ENCODE peak calls at places on chromosome 22, in seven cellular contexts. One of them, this sample, is unnamed.

GRCh38 chr22:30079952-30080533 is at the start of gene HORMAD2:
- DNase-seq in tibial artery: no peak
- DNase-seq in hepatocyte: peak; percentile 70
- DNase-seq in HS-27A: no peak
- DNase-seq in stimulated activated CD8-positive, alpha-beta memory T cell treated with anti-CD3 and anti-CD28 coated beads, Interleukin-2, amount 100 ng/mL, for 48 hours: no peak
- DNase-seq in mammary epithelial cell: no peak
- DNase-seq in foreskin fibroblast: peak; percentile 47
- DNase-seq in this sample: peak; percentile 17

GRCh38 chr22:38456841-38457699 is 2.1 kb upstream of the KCNJ4 start:
- DNase-seq in tibial artery: no peak
- DNase-seq in hepatocyte: no peak
- DNase-seq in HS-27A: no peak
- DNase-seq in stimulated activated CD8-positive, alpha-beta memory T cell treated with anti-CD3 and anti-CD28 coated beads, Interleukin-2, amount 100 ng/mL, for 48 hours: no peak
- DNase-seq in mammary epithelial cell: no peak
- DNase-seq in foreskin fibroblast: no peak
- DNase-seq in this sample: no peak

GRCh38 chr22:26887456-26887855 is 230.1 kb downstream of the MIAT start:
- DNase-seq in tibial artery: no peak
- DNase-seq in hepatocyte: peak; percentile 24
- DNase-seq in HS-27A: peak; percentile 77
- DNase-seq in stimulated activated CD8-positive, alpha-beta memory T cell treated with anti-CD3 and anti-CD28 coated beads, Interleukin-2, amount 100 ng/mL, for 48 hours: no peak
- DNase-seq in mammary epithelial cell: peak; percentile 50
- DNase-seq in foreskin fibroblast: peak; percentile 90
- DNase-seq in this sample: no peak

GRCh38 chr22:20316844-20317401 is 2.9 kb downstream of the DGCR6L start:
- DNase-seq in tibial artery: no peak
- DNase-seq in hepatocyte: no peak
- DNase-seq in HS-27A: no peak
- DNase-seq in stimulated activated CD8-positive, alpha-beta memory T cell treated with anti-CD3 and anti-CD28 coated beads, Interleukin-2, amount 100 ng/mL, for 48 hours: no peak
- DNase-seq in mammary epithelial cell: no peak
- DNase-seq in foreskin fibroblast: no peak
- DNase-seq in this sample: no peak

GRCh38 chr22:34841321-34841901 is 224.5 kb upstream of the ISX start:
- DNase-seq in tibial artery: no peak
- DNase-seq in hepatocyte: no peak
- DNase-seq in HS-27A: no peak
- DNase-seq in stimulated activated CD8-positive, alpha-beta memory T cell treated with anti-CD3 and anti-CD28 coated beads, Interleukin-2, amount 100 ng/mL, for 48 hours: no peak
- DNase-seq in mammary epithelial cell: no peak
- DNase-seq in foreskin fibroblast: no peak
- DNase-seq in this sample: no peak

GRCh38 chr22:49241174-49241851 is 586.4 kb downstream of the BRD1 start:
- DNase-seq in tibial artery: peak; percentile 42
- DNase-seq in hepatocyte: no peak
- DNase-seq in HS-27A: no peak
- DNase-seq in stimulated activated CD8-positive, alpha-beta memory T cell treated with anti-CD3 and anti-CD28 coated beads, Interleukin-2, amount 100 ng/mL, for 48 hours: no peak
- DNase-seq in mammary epithelial cell: no peak
- DNase-seq in foreskin fibroblast: no peak
- DNase-seq in this sample: no peak

GRCh38 chr22:20015971-20016733 is 471 bp downstream of the ARVCF start:
- DNase-seq in tibial artery: peak; percentile 65
- DNase-seq in hepatocyte: peak; percentile 46
- DNase-seq in HS-27A: no peak
- DNase-seq in stimulated activated CD8-positive, alpha-beta memory T cell treated with anti-CD3 and anti-CD28 coated beads, Interleukin-2, amount 100 ng/mL, for 48 hours: peak; percentile 19
- DNase-seq in mammary epithelial cell: no peak
- DNase-seq in foreskin fibroblast: peak; percentile 24
- DNase-seq in this sample: no peak

GRCh38 chr22:19525116-19525660 is 978 bp upstream of the CLDN5 start:
- DNase-seq in tibial artery: no peak
- DNase-seq in hepatocyte: no peak
- DNase-seq in HS-27A: no peak
- DNase-seq in stimulated activated CD8-positive, alpha-beta memory T cell treated with anti-CD3 and anti-CD28 coated beads, Interleukin-2, amount 100 ng/mL, for 48 hours: no peak
- DNase-seq in mammary epithelial cell: no peak
- DNase-seq in foreskin fibroblast: no peak
- DNase-seq in this sample: no peak

GRCh38 chr22:30893434-30894370 is 74.9 kb downstream of the MORC2 start:
- DNase-seq in tibial artery: peak; percentile 46
- DNase-seq in hepatocyte: peak; percentile 2
- DNase-seq in HS-27A: no peak
- DNase-seq in stimulated activated CD8-positive, alpha-beta memory T cell treated with anti-CD3 and anti-CD28 coated beads, Interleukin-2, amount 100 ng/mL, for 48 hours: no peak
- DNase-seq in mammary epithelial cell: no peak
- DNase-seq in foreskin fibroblast: no peak
- DNase-seq in this sample: no peak

GRCh38 chr22:32380991-32381390 is 23.3 kb downstream of the RFPL3 start:
- DNase-seq in tibial artery: no peak
- DNase-seq in hepatocyte: no peak
- DNase-seq in HS-27A: no peak
- DNase-seq in stimulated activated CD8-positive, alpha-beta memory T cell treated with anti-CD3 and anti-CD28 coated beads, Interleukin-2, amount 100 ng/mL, for 48 hours: no peak
- DNase-seq in mammary epithelial cell: peak; percentile 75
- DNase-seq in foreskin fibroblast: no peak
- DNase-seq in this sample: no peak

GRCh38 chr22:19694696-19695095 is 19.6 kb upstream of the SEPTIN5 start:
- DNase-seq in tibial artery: no peak
- DNase-seq in hepatocyte: no peak
- DNase-seq in HS-27A: no peak
- DNase-seq in stimulated activated CD8-positive, alpha-beta memory T cell treated with anti-CD3 and anti-CD28 coated beads, Interleukin-2, amount 100 ng/mL, for 48 hours: no peak
- DNase-seq in mammary epithelial cell: no peak
- DNase-seq in foreskin fibroblast: no peak
- DNase-seq in this sample: no peak

GRCh38 chr22:35860087-35860733 is 142.5 kb downstream of the APOL5 start:
- DNase-seq in tibial artery: no peak
- DNase-seq in hepatocyte: no peak
- DNase-seq in HS-27A: no peak
- DNase-seq in stimulated activated CD8-positive, alpha-beta memory T cell treated with anti-CD3 and anti-CD28 coated beads, Interleukin-2, amount 100 ng/mL, for 48 hours: no peak
- DNase-seq in mammary epithelial cell: no peak
- DNase-seq in foreskin fibroblast: no peak
- DNase-seq in this sample: no peak

GRCh38 chr22:37457093-37457893 is 28.9 kb downstream of the MFNG start:
- DNase-seq in tibial artery: no peak
- DNase-seq in hepatocyte: peak; percentile 88
- DNase-seq in HS-27A: peak; percentile 47
- DNase-seq in stimulated activated CD8-positive, alpha-beta memory T cell treated with anti-CD3 and anti-CD28 coated beads, Interleukin-2, amount 100 ng/mL, for 48 hours: peak; percentile 73
- DNase-seq in mammary epithelial cell: peak; percentile 67
- DNase-seq in foreskin fibroblast: peak; percentile 77
- DNase-seq in this sample: peak; percentile 70

GRCh38 chr22:42022162-42022847 is 23.7 kb downstream of the WBP2NL start:
- DNase-seq in tibial artery: no peak
- DNase-seq in hepatocyte: peak; percentile 23
- DNase-seq in HS-27A: no peak
- DNase-seq in stimulated activated CD8-positive, alpha-beta memory T cell treated with anti-CD3 and anti-CD28 coated beads, Interleukin-2, amount 100 ng/mL, for 48 hours: no peak
- DNase-seq in mammary epithelial cell: peak; percentile 32
- DNase-seq in foreskin fibroblast: no peak
- DNase-seq in this sample: no peak

GRCh38 chr22:48931452-48931851 is 896.2 kb downstream of the BRD1 start:
- DNase-seq in tibial artery: peak; percentile 37
- DNase-seq in hepatocyte: no peak
- DNase-seq in HS-27A: no peak
- DNase-seq in stimulated activated CD8-positive, alpha-beta memory T cell treated with anti-CD3 and anti-CD28 coated beads, Interleukin-2, amount 100 ng/mL, for 48 hours: no peak
- DNase-seq in mammary epithelial cell: no peak
- DNase-seq in foreskin fibroblast: no peak
- DNase-seq in this sample: no peak

GRCh38 chr22:46185263-46185662 is 34.9 kb downstream of the PPARA start:
- DNase-seq in tibial artery: no peak
- DNase-seq in hepatocyte: no peak
- DNase-seq in HS-27A: no peak
- DNase-seq in stimulated activated CD8-positive, alpha-beta memory T cell treated with anti-CD3 and anti-CD28 coated beads, Interleukin-2, amount 100 ng/mL, for 48 hours: no peak
- DNase-seq in mammary epithelial cell: no peak
- DNase-seq in foreskin fibroblast: no peak
- DNase-seq in this sample: no peak

GRCh38 chr22:39498802-39499201 is 3.3 kb upstream of the MIEF1 start:
- DNase-seq in tibial artery: no peak
- DNase-seq in hepatocyte: no peak
- DNase-seq in HS-27A: no peak
- DNase-seq in stimulated activated CD8-positive, alpha-beta memory T cell treated with anti-CD3 and anti-CD28 coated beads, Interleukin-2, amount 100 ng/mL, for 48 hours: no peak
- DNase-seq in mammary epithelial cell: no peak
- DNase-seq in foreskin fibroblast: no peak
- DNase-seq in this sample: no peak

GRCh38 chr22:50581950-50582561 is 593 bp downstream of the CHKB start:
- DNase-seq in tibial artery: no peak
- DNase-seq in hepatocyte: no peak
- DNase-seq in HS-27A: no peak
- DNase-seq in stimulated activated CD8-positive, alpha-beta memory T cell treated with anti-CD3 and anti-CD28 coated beads, Interleukin-2, amount 100 ng/mL, for 48 hours: no peak
- DNase-seq in mammary epithelial cell: peak; percentile 19
- DNase-seq in foreskin fibroblast: peak; percentile 38
- DNase-seq in this sample: no peak

GRCh38 chr22:28978158-28978557 is 83.5 kb downstream of the C22orf31 start:
- DNase-seq in tibial artery: no peak
- DNase-seq in hepatocyte: no peak
- DNase-seq in HS-27A: no peak
- DNase-seq in stimulated activated CD8-positive, alpha-beta memory T cell treated with anti-CD3 and anti-CD28 coated beads, Interleukin-2, amount 100 ng/mL, for 48 hours: no peak
- DNase-seq in mammary epithelial cell: peak; percentile 80
- DNase-seq in foreskin fibroblast: peak; percentile 59
- DNase-seq in this sample: no peak

GRCh38 chr22:36874731-36875130 is 13.9 kb downstream of the NCF4 start:
- DNase-seq in tibial artery: no peak
- DNase-seq in hepatocyte: no peak
- DNase-seq in HS-27A: no peak
- DNase-seq in stimulated activated CD8-positive, alpha-beta memory T cell treated with anti-CD3 and anti-CD28 coated beads, Interleukin-2, amount 100 ng/mL, for 48 hours: no peak
- DNase-seq in mammary epithelial cell: no peak
- DNase-seq in foreskin fibroblast: no peak
- DNase-seq in this sample: no peak

GRCh38 chr22:43257549-43257948 is 70.6 kb upstream of the TTLL12 start:
- DNase-seq in tibial artery: no peak
- DNase-seq in hepatocyte: no peak
- DNase-seq in HS-27A: no peak
- DNase-seq in stimulated activated CD8-positive, alpha-beta memory T cell treated with anti-CD3 and anti-CD28 coated beads, Interleukin-2, amount 100 ng/mL, for 48 hours: no peak
- DNase-seq in mammary epithelial cell: peak; percentile 9
- DNase-seq in foreskin fibroblast: no peak
- DNase-seq in this sample: no peak

GRCh38 chr22:42330953-42331525 is 60.6 kb upstream of the TCF20 start:
- DNase-seq in tibial artery: no peak
- DNase-seq in hepatocyte: no peak
- DNase-seq in HS-27A: no peak
- DNase-seq in stimulated activated CD8-positive, alpha-beta memory T cell treated with anti-CD3 and anti-CD28 coated beads, Interleukin-2, amount 100 ng/mL, for 48 hours: no peak
- DNase-seq in mammary epithelial cell: no peak
- DNase-seq in foreskin fibroblast: peak; percentile 49
- DNase-seq in this sample: no peak

GRCh38 chr22:23075525-23076216 is 5.4 kb downstream of the GNAZ start:
- DNase-seq in tibial artery: no peak
- DNase-seq in hepatocyte: peak; percentile 60
- DNase-seq in HS-27A: no peak
- DNase-seq in stimulated activated CD8-positive, alpha-beta memory T cell treated with anti-CD3 and anti-CD28 coated beads, Interleukin-2, amount 100 ng/mL, for 48 hours: no peak
- DNase-seq in mammary epithelial cell: no peak
- DNase-seq in foreskin fibroblast: no peak
- DNase-seq in this sample: no peak

GRCh38 chr22:48711669-48712068 is 1116.0 kb downstream of the BRD1 start:
- DNase-seq in tibial artery: peak; percentile 24
- DNase-seq in hepatocyte: no peak
- DNase-seq in HS-27A: no peak
- DNase-seq in stimulated activated CD8-positive, alpha-beta memory T cell treated with anti-CD3 and anti-CD28 coated beads, Interleukin-2, amount 100 ng/mL, for 48 hours: no peak
- DNase-seq in mammary epithelial cell: no peak
- DNase-seq in foreskin fibroblast: no peak
- DNase-seq in this sample: no peak

GRCh38 chr22:43553451-43554258 is 141.8 kb downstream of the MPPED1 start:
- DNase-seq in tibial artery: peak; percentile 44
- DNase-seq in hepatocyte: no peak
- DNase-seq in HS-27A: no peak
- DNase-seq in stimulated activated CD8-positive, alpha-beta memory T cell treated with anti-CD3 and anti-CD28 coated beads, Interleukin-2, amount 100 ng/mL, for 48 hours: no peak
- DNase-seq in mammary epithelial cell: no peak
- DNase-seq in foreskin fibroblast: no peak
- DNase-seq in this sample: no peak

GRCh38 chr22:37231406-37232139 is 12.5 kb downstream of the RAC2 start:
- DNase-seq in tibial artery: no peak
- DNase-seq in hepatocyte: no peak
- DNase-seq in HS-27A: no peak
- DNase-seq in stimulated activated CD8-positive, alpha-beta memory T cell treated with anti-CD3 and anti-CD28 coated beads, Interleukin-2, amount 100 ng/mL, for 48 hours: no peak
- DNase-seq in mammary epithelial cell: no peak
- DNase-seq in foreskin fibroblast: no peak
- DNase-seq in this sample: no peak

GRCh38 chr22:36808611-36809344 is 8.1 kb downstream of the PVALB start:
- DNase-seq in tibial artery: no peak
- DNase-seq in hepatocyte: no peak
- DNase-seq in HS-27A: no peak
- DNase-seq in stimulated activated CD8-positive, alpha-beta memory T cell treated with anti-CD3 and anti-CD28 coated beads, Interleukin-2, amount 100 ng/mL, for 48 hours: no peak
- DNase-seq in mammary epithelial cell: no peak
- DNase-seq in foreskin fibroblast: no peak
- DNase-seq in this sample: no peak

GRCh38 chr22:46090631-46091201 is 59.6 kb upstream of the PPARA start:
- DNase-seq in tibial artery: peak; percentile 86
- DNase-seq in hepatocyte: no peak
- DNase-seq in HS-27A: no peak
- DNase-seq in stimulated activated CD8-positive, alpha-beta memory T cell treated with anti-CD3 and anti-CD28 coated beads, Interleukin-2, amount 100 ng/mL, for 48 hours: no peak
- DNase-seq in mammary epithelial cell: peak; percentile 86
- DNase-seq in foreskin fibroblast: peak; percentile 73
- DNase-seq in this sample: no peak

GRCh38 chr22:32311551-32312071 is 46.1 kb upstream of the RFPL3 start:
- DNase-seq in tibial artery: no peak
- DNase-seq in hepatocyte: no peak
- DNase-seq in HS-27A: no peak
- DNase-seq in stimulated activated CD8-positive, alpha-beta memory T cell treated with anti-CD3 and anti-CD28 coated beads, Interleukin-2, amount 100 ng/mL, for 48 hours: no peak
- DNase-seq in mammary epithelial cell: no peak
- DNase-seq in foreskin fibroblast: no peak
- DNase-seq in this sample: no peak

GRCh38 chr22:35299717-35300497 is at the start of gene TOM1:
- DNase-seq in tibial artery: peak; percentile 98
- DNase-seq in hepatocyte: peak; percentile 99
- DNase-seq in HS-27A: peak; percentile 94
- DNase-seq in stimulated activated CD8-positive, alpha-beta memory T cell treated with anti-CD3 and anti-CD28 coated beads, Interleukin-2, amount 100 ng/mL, for 48 hours: peak; percentile 98
- DNase-seq in mammary epithelial cell: peak; percentile 98
- DNase-seq in foreskin fibroblast: peak; percentile 99
- DNase-seq in this sample: peak; percentile 91

GRCh38 chr22:31272522-31273446 is 19.5 kb downstream of the PIK3IP1 start:
- DNase-seq in tibial artery: peak; percentile 77
- DNase-seq in hepatocyte: peak; percentile 83
- DNase-seq in HS-27A: no peak
- DNase-seq in stimulated activated CD8-positive, alpha-beta memory T cell treated with anti-CD3 and anti-CD28 coated beads, Interleukin-2, amount 100 ng/mL, for 48 hours: no peak
- DNase-seq in mammary epithelial cell: peak; percentile 47
- DNase-seq in foreskin fibroblast: peak; percentile 81
- DNase-seq in this sample: no peak

GRCh38 chr22:42939451-42939881 is 75.5 kb downstream of the PACSIN2 start:
- DNase-seq in tibial artery: no peak
- DNase-seq in hepatocyte: no peak
- DNase-seq in HS-27A: no peak
- DNase-seq in stimulated activated CD8-positive, alpha-beta memory T cell treated with anti-CD3 and anti-CD28 coated beads, Interleukin-2, amount 100 ng/mL, for 48 hours: no peak
- DNase-seq in mammary epithelial cell: no peak
- DNase-seq in foreskin fibroblast: no peak
- DNase-seq in this sample: no peak

GRCh38 chr22:11307996-11308395 is 4220.0 kb upstream of the OR11H1 start:
- DNase-seq in tibial artery: no peak
- DNase-seq in hepatocyte: no peak
- DNase-seq in HS-27A: no peak
- DNase-seq in stimulated activated CD8-positive, alpha-beta memory T cell treated with anti-CD3 and anti-CD28 coated beads, Interleukin-2, amount 100 ng/mL, for 48 hours: no peak
- DNase-seq in mammary epithelial cell: no peak
- DNase-seq in foreskin fibroblast: no peak
- DNase-seq in this sample: no peak

GRCh38 chr22:45927059-45927458 is 49.9 kb downstream of the WNT7B start:
- DNase-seq in tibial artery: no peak
- DNase-seq in hepatocyte: no peak
- DNase-seq in HS-27A: no peak
- DNase-seq in stimulated activated CD8-positive, alpha-beta memory T cell treated with anti-CD3 and anti-CD28 coated beads, Interleukin-2, amount 100 ng/mL, for 48 hours: no peak
- DNase-seq in mammary epithelial cell: no peak
- DNase-seq in foreskin fibroblast: no peak
- DNase-seq in this sample: no peak

GRCh38 chr22:32557424-32557823 is 82.8 kb downstream of the FBXO7 start:
- DNase-seq in tibial artery: no peak
- DNase-seq in hepatocyte: no peak
- DNase-seq in HS-27A: no peak
- DNase-seq in stimulated activated CD8-positive, alpha-beta memory T cell treated with anti-CD3 and anti-CD28 coated beads, Interleukin-2, amount 100 ng/mL, for 48 hours: no peak
- DNase-seq in mammary epithelial cell: peak; percentile 27
- DNase-seq in foreskin fibroblast: peak; percentile 42
- DNase-seq in this sample: no peak

GRCh38 chr22:44037519-44038370 is 13.6 kb downstream of the PARVB start:
- DNase-seq in tibial artery: peak; percentile 68
- DNase-seq in hepatocyte: peak; percentile 58
- DNase-seq in HS-27A: peak; percentile 68
- DNase-seq in stimulated activated CD8-positive, alpha-beta memory T cell treated with anti-CD3 and anti-CD28 coated beads, Interleukin-2, amount 100 ng/mL, for 48 hours: no peak
- DNase-seq in mammary epithelial cell: peak; percentile 92
- DNase-seq in foreskin fibroblast: peak; percentile 95
- DNase-seq in this sample: no peak